ENCODE peak calls at places on chromosomes 13 and 19, in seven cellular contexts. One of them, this sample, is unnamed.

GRCh38 chr19:50663280-50663790 is 14.1 kb downstream of the C19orf81 start:
- DNase-seq in fibroblast of mammary gland: peak
- DNase-seq in mucosa of descending colon: no peak
- DNase-seq in adrenal gland: no peak
- DNase-seq in cardiac fibroblast: no peak
- DNase-seq in breast epithelium: no peak
- DNase-seq in A549: peak
- DNase-seq in this sample: no peak

GRCh38 chr13:85665286-85665685 is 133.9 kb downstream of the SLITRK6 start:
- DNase-seq in fibroblast of mammary gland: peak
- DNase-seq in mucosa of descending colon: no peak
- DNase-seq in adrenal gland: no peak
- DNase-seq in cardiac fibroblast: peak
- DNase-seq in breast epithelium: no peak
- DNase-seq in A549: peak
- DNase-seq in this sample: peak

GRCh38 chr19:49881186-49881585 is 3.7 kb downstream of the TBC1D17 start:
- DNase-seq in fibroblast of mammary gland: no peak
- DNase-seq in mucosa of descending colon: no peak
- DNase-seq in adrenal gland: no peak
- DNase-seq in cardiac fibroblast: no peak
- DNase-seq in breast epithelium: no peak
- DNase-seq in A549: no peak
- DNase-seq in this sample: no peak

GRCh38 chr13:48043789-48044503 is 6.4 kb downstream of the NUDT15 start:
- DNase-seq in fibroblast of mammary gland: peak
- DNase-seq in mucosa of descending colon: no peak
- DNase-seq in adrenal gland: no peak
- DNase-seq in cardiac fibroblast: peak
- DNase-seq in breast epithelium: no peak
- DNase-seq in A549: no peak
- DNase-seq in this sample: no peak

GRCh38 chr13:65882810-65883209 is 1347.3 kb downstream of the PCDH9 start:
- DNase-seq in fibroblast of mammary gland: no peak
- DNase-seq in mucosa of descending colon: no peak
- DNase-seq in adrenal gland: no peak
- DNase-seq in cardiac fibroblast: no peak
- DNase-seq in breast epithelium: no peak
- DNase-seq in A549: no peak
- DNase-seq in this sample: no peak

GRCh38 chr13:80556291-80556690 is 215.4 kb upstream of the SPRY2 start:
- DNase-seq in fibroblast of mammary gland: no peak
- DNase-seq in mucosa of descending colon: no peak
- DNase-seq in adrenal gland: no peak
- DNase-seq in cardiac fibroblast: no peak
- DNase-seq in breast epithelium: no peak
- DNase-seq in A549: no peak
- DNase-seq in this sample: peak

GRCh38 chr13:24097064-24097463 is 63.5 kb upstream of the SPATA13 start:
- DNase-seq in fibroblast of mammary gland: peak
- DNase-seq in mucosa of descending colon: no peak
- DNase-seq in adrenal gland: no peak
- DNase-seq in cardiac fibroblast: peak
- DNase-seq in breast epithelium: no peak
- DNase-seq in A549: peak
- DNase-seq in this sample: peak

GRCh38 chr19:49946415-49946814 is 14.6 kb downstream of the SIGLEC11 start:
- DNase-seq in fibroblast of mammary gland: no peak
- DNase-seq in mucosa of descending colon: peak
- DNase-seq in adrenal gland: no peak
- DNase-seq in cardiac fibroblast: no peak
- DNase-seq in breast epithelium: peak
- DNase-seq in A549: no peak
- DNase-seq in this sample: no peak

GRCh38 chr19:35774274-35775045 is 904 bp upstream of the ARHGAP33 start:
- DNase-seq in fibroblast of mammary gland: no peak
- DNase-seq in mucosa of descending colon: no peak
- DNase-seq in adrenal gland: no peak
- DNase-seq in cardiac fibroblast: no peak
- DNase-seq in breast epithelium: no peak
- DNase-seq in A549: peak
- DNase-seq in this sample: no peak

GRCh38 chr13:103788061-103788652 is 721.9 kb upstream of the SLC10A2 start:
- DNase-seq in fibroblast of mammary gland: no peak
- DNase-seq in mucosa of descending colon: no peak
- DNase-seq in adrenal gland: no peak
- DNase-seq in cardiac fibroblast: no peak
- DNase-seq in breast epithelium: no peak
- DNase-seq in A549: no peak
- DNase-seq in this sample: peak
- TF ChIP-seq CTCF in fibroblast of mammary gland: no peak
- TF ChIP-seq CTCF in mucosa of descending colon: no peak
- TF ChIP-seq CTCF in adrenal gland: no peak
- TF ChIP-seq CTCF in cardiac fibroblast: peak
- TF ChIP-seq CTCF in breast epithelium: no peak
- TF ChIP-seq CTCF in A549: no peak
- TF ChIP-seq CTCF in this sample: peak

GRCh38 chr13:30004204-30004603 is 153.8 kb upstream of the UBL3 start:
- DNase-seq in fibroblast of mammary gland: peak
- DNase-seq in mucosa of descending colon: no peak
- DNase-seq in adrenal gland: no peak
- DNase-seq in cardiac fibroblast: peak
- DNase-seq in breast epithelium: no peak
- DNase-seq in A549: peak
- DNase-seq in this sample: peak
- TF ChIP-seq CTCF in fibroblast of mammary gland: no peak
- TF ChIP-seq CTCF in mucosa of descending colon: no peak
- TF ChIP-seq CTCF in adrenal gland: no peak
- TF ChIP-seq CTCF in cardiac fibroblast: no peak
- TF ChIP-seq CTCF in breast epithelium: no peak
- TF ChIP-seq CTCF in A549: no peak
- TF ChIP-seq CTCF in this sample: no peak

DNA sequence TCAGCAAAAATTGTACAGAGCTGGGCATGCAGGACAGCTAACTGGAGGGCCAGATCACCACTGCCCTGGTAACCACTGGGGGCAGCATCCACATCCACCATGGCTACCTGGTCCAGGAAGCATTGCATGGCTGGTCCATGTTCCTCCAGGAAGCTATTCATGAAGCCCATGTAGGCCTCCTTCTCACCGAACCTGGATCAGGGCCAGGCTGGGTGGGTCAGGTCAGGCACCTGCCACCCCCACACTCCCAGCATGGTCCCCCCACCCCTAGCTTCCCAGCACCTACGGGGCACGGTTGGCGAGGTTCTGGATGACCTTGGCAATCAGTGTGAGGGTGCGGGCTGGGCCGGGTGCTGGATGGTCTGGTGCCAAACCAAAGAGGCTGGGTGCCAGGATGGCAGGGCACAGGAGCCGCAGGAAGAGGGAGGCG is 4.6 kb upstream of the WIZ start:
- DNase-seq in fibroblast of mammary gland: no peak
- DNase-seq in mucosa of descending colon: no peak
- DNase-seq in adrenal gland: no peak
- DNase-seq in cardiac fibroblast: no peak
- DNase-seq in breast epithelium: no peak
- DNase-seq in A549: peak
- DNase-seq in this sample: no peak
- TF ChIP-seq CTCF in fibroblast of mammary gland: peak
- TF ChIP-seq CTCF in mucosa of descending colon: no peak
- TF ChIP-seq CTCF in adrenal gland: no peak
- TF ChIP-seq CTCF in cardiac fibroblast: peak
- TF ChIP-seq CTCF in breast epithelium: no peak
- TF ChIP-seq CTCF in A549: no peak
- TF ChIP-seq CTCF in this sample: no peak

GRCh38 chr13:113123226-113124150 is 889 bp downstream of the F10 start:
- DNase-seq in fibroblast of mammary gland: no peak
- DNase-seq in mucosa of descending colon: peak
- DNase-seq in adrenal gland: peak
- DNase-seq in cardiac fibroblast: no peak
- DNase-seq in breast epithelium: peak
- DNase-seq in A549: no peak
- DNase-seq in this sample: no peak
- TF ChIP-seq CTCF in fibroblast of mammary gland: peak
- TF ChIP-seq CTCF in mucosa of descending colon: no peak
- TF ChIP-seq CTCF in adrenal gland: no peak
- TF ChIP-seq CTCF in cardiac fibroblast: peak
- TF ChIP-seq CTCF in breast epithelium: no peak
- TF ChIP-seq CTCF in A549: peak
- TF ChIP-seq CTCF in this sample: no peak

GRCh38 chr19:13241321-13242104 is 91.3 kb downstream of the IER2 start:
- DNase-seq in fibroblast of mammary gland: peak
- DNase-seq in mucosa of descending colon: no peak
- DNase-seq in adrenal gland: no peak
- DNase-seq in cardiac fibroblast: no peak
- DNase-seq in breast epithelium: no peak
- DNase-seq in A549: no peak
- DNase-seq in this sample: no peak
- TF ChIP-seq CTCF in fibroblast of mammary gland: peak
- TF ChIP-seq CTCF in mucosa of descending colon: no peak
- TF ChIP-seq CTCF in adrenal gland: no peak
- TF ChIP-seq CTCF in cardiac fibroblast: no peak
- TF ChIP-seq CTCF in breast epithelium: no peak
- TF ChIP-seq CTCF in A549: no peak
- TF ChIP-seq CTCF in this sample: no peak

GRCh38 chr19:8158411-8159074 is 9.2 kb upstream of the FBN3 start:
- DNase-seq in fibroblast of mammary gland: peak
- DNase-seq in mucosa of descending colon: no peak
- DNase-seq in adrenal gland: peak
- DNase-seq in cardiac fibroblast: peak
- DNase-seq in breast epithelium: no peak
- DNase-seq in A549: peak
- DNase-seq in this sample: peak
- TF ChIP-seq CTCF in fibroblast of mammary gland: peak
- TF ChIP-seq CTCF in mucosa of descending colon: peak
- TF ChIP-seq CTCF in adrenal gland: peak
- TF ChIP-seq CTCF in cardiac fibroblast: peak
- TF ChIP-seq CTCF in breast epithelium: peak
- TF ChIP-seq CTCF in A549: peak
- TF ChIP-seq CTCF in this sample: peak

GRCh38 chr19:6457958-6458694 is 1.5 kb downstream of the SLC25A23 start:
- DNase-seq in fibroblast of mammary gland: peak
- DNase-seq in mucosa of descending colon: no peak
- DNase-seq in adrenal gland: peak
- DNase-seq in cardiac fibroblast: peak
- DNase-seq in breast epithelium: no peak
- DNase-seq in A549: no peak
- DNase-seq in this sample: no peak

GRCh38 chr19:6464070-6464873 is at the start of gene CRB3:
- DNase-seq in fibroblast of mammary gland: no peak
- DNase-seq in mucosa of descending colon: peak
- DNase-seq in adrenal gland: no peak
- DNase-seq in cardiac fibroblast: no peak
- DNase-seq in breast epithelium: peak
- DNase-seq in A549: peak
- DNase-seq in this sample: peak

GRCh38 chr19:6458695-6459355 is 767 bp downstream of the SLC25A23 start:
- DNase-seq in fibroblast of mammary gland: no peak
- DNase-seq in mucosa of descending colon: peak
- DNase-seq in adrenal gland: no peak
- DNase-seq in cardiac fibroblast: no peak
- DNase-seq in breast epithelium: no peak
- DNase-seq in A549: no peak
- DNase-seq in this sample: no peak

GRCh38 chr19:6459356-6460098 is at the start of gene SLC25A23:
- DNase-seq in fibroblast of mammary gland: peak
- DNase-seq in mucosa of descending colon: peak
- DNase-seq in adrenal gland: peak
- DNase-seq in cardiac fibroblast: peak
- DNase-seq in breast epithelium: peak
- DNase-seq in A549: peak
- DNase-seq in this sample: peak

GRCh38 chr19:6460099-6460884 is 700 bp upstream of the SLC25A23 start:
- DNase-seq in fibroblast of mammary gland: peak
- DNase-seq in mucosa of descending colon: peak
- DNase-seq in adrenal gland: peak
- DNase-seq in cardiac fibroblast: peak
- DNase-seq in breast epithelium: peak
- DNase-seq in A549: peak
- DNase-seq in this sample: peak
- TF ChIP-seq CTCF in fibroblast of mammary gland: peak
- TF ChIP-seq CTCF in mucosa of descending colon: peak
- TF ChIP-seq CTCF in adrenal gland: peak
- TF ChIP-seq CTCF in cardiac fibroblast: peak
- TF ChIP-seq CTCF in breast epithelium: peak
- TF ChIP-seq CTCF in A549: no peak
- TF ChIP-seq CTCF in this sample: peak

DNA sequence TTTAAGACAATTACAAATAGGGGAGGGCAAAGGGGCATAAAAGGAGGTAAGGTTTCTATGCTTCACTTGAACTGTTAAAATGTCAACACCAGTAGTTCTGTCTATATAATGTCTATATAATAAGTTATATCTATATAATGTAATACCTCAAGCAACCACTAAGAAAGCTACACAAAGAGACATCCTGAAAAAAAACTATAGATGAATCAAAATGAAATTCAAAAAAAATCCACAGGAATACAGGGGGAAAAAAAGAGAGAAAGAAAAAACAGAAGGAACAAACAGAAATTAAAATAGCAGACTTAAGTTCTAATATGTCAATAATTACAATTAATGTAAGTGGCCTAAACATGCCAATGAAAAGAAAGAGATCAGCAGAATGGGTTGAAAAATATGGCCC is 186.0 kb downstream of the KCTD15 start:
- DNase-seq in fibroblast of mammary gland: no peak
- DNase-seq in mucosa of descending colon: no peak
- DNase-seq in adrenal gland: no peak
- DNase-seq in cardiac fibroblast: no peak
- DNase-seq in breast epithelium: no peak
- DNase-seq in A549: no peak
- DNase-seq in this sample: no peak
- TF ChIP-seq CTCF in fibroblast of mammary gland: no peak
- TF ChIP-seq CTCF in mucosa of descending colon: no peak
- TF ChIP-seq CTCF in adrenal gland: no peak
- TF ChIP-seq CTCF in cardiac fibroblast: no peak
- TF ChIP-seq CTCF in breast epithelium: no peak
- TF ChIP-seq CTCF in A549: no peak
- TF ChIP-seq CTCF in this sample: no peak

GRCh38 chr13:77810430-77810829 is 108.2 kb downstream of the EDNRB start:
- DNase-seq in fibroblast of mammary gland: peak
- DNase-seq in mucosa of descending colon: no peak
- DNase-seq in adrenal gland: no peak
- DNase-seq in cardiac fibroblast: peak
- DNase-seq in breast epithelium: no peak
- DNase-seq in A549: peak
- DNase-seq in this sample: peak
- TF ChIP-seq CTCF in fibroblast of mammary gland: peak
- TF ChIP-seq CTCF in mucosa of descending colon: no peak
- TF ChIP-seq CTCF in adrenal gland: peak
- TF ChIP-seq CTCF in cardiac fibroblast: peak
- TF ChIP-seq CTCF in breast epithelium: no peak
- TF ChIP-seq CTCF in A549: no peak
- TF ChIP-seq CTCF in this sample: peak

This sample was measured in MCF 10A.